ENCODE peak calls at places on chromosomes 11 and 22, in six cellular contexts. A is activated T-helper 1 cell treated with Interleukin-2 at 50 U/mL for 16 hours; T is NCI-H2081; S is amniotic stem cell; G is stimulated activated CD8-positive, alpha-beta memory T cell treated with anti-CD3 and anti-CD28 coated beads, Interleukin-15, amount 100 ng/mL, for 48 hours; V is A549. M is an unnamed sample.

GRCh38 chr11:8867035-8867434 is 44.0 kb upstream of the AKIP1 start:
- DNase-seq in S (no peak), T (no peak), G (no peak), V (no peak), A (no peak), M (no peak)

GRCh38 chr11:36446135-36446534 is 63.9 kb downstream of the TRAF6 start:
- DNase-seq in A (no peak), S (no peak), T (no peak), G (no peak), V (no peak), M (no peak)

GRCh38 chr11:130819561-130819960 is 96.7 kb downstream of the SNX19 start:
- DNase-seq in T (no peak), V (no peak), S (no peak), A (no peak), G (no peak), M (no peak)

GRCh38 chr22:39138357-39138997 is 14.0 kb downstream of the CBX7 start:
- DNase-seq in G (no peak), T (no peak), V (no peak), S (no peak), A (no peak), M (no peak)

GRCh38 chr11:132030896-132031295 is 660.5 kb downstream of the NTM start:
- DNase-seq in G (no peak), V (no peak), T (no peak), A (no peak), S (no peak), M (no peak)

GRCh38 chr11:118648291-118648690 is 31.2 kb downstream of the TREH start:
- DNase-seq in T (no peak), V (no peak), G (no peak), A (no peak), S (no peak), M (no peak)

GRCh38 chr11:70661763-70662501 is 263.6 kb downstream of the CTTN start:
- DNase-seq in S (no peak), A (no peak), V (no peak), G (no peak), T (no peak), M (no peak)

GRCh38 chr22:30968015-30968923 is at the start of gene MORC2:
- DNase-seq in S (no peak), A (no peak), V (peak; percentile 27), T (peak; percentile 30), G (no peak), M (peak; percentile 75)

GRCh38 chr11:116694815-116695590 is 77.8 kb downstream of the BUD13 start:
- DNase-seq in A (no peak), G (no peak), S (no peak), V (no peak), T (no peak), M (no peak)

GRCh38 chr11:40183073-40184064 is 1276.1 kb downstream of the LRRC4C start:
- DNase-seq in A (no peak), G (no peak), V (no peak), S (no peak), T (no peak), M (no peak)

M was measured in T47D.